ENCODE peak calls at places on chromosomes 1 and 21, in four cellular contexts. B, C, V and O are unnamed samples.

GRCh38 chr21:46229133-46229922 is 754 bp upstream of the LSS start:
- DNase-seq in V (no peak), B (no peak), C (no peak), O (no peak)

GRCh38 chr1:45205000-45205909 is 1.1 kb downstream of the ZSWIM5 start:
- DNase-seq in B (peak; percentile 4), V (no peak), C (peak; percentile 66), O (no peak)

GRCh38 chr1:87077959-87078673 is 163.7 kb downstream of the HS2ST1 start:
- DNase-seq in B (no peak), V (no peak), C (no peak), O (no peak)

GRCh38 chr1:58399176-58399575 is 147.3 kb downstream of the OMA1 start:
- DNase-seq in B (no peak), V (no peak), C (no peak), O (no peak)

GRCh38 chr1:167766538-167766937 is 44.8 kb downstream of the MPZL1 start:
- DNase-seq in C (no peak), B (no peak), V (no peak), O (no peak)

GRCh38 chr1:19946331-19946751 is 22.9 kb upstream of the PLA2G2E start:
- DNase-seq in C (no peak), V (no peak), B (no peak), O (no peak)

GRCh38 chr1:84385347-84385746 is 12.9 kb upstream of the DNASE2B start:
- DNase-seq in V (no peak), C (no peak), B (no peak), O (no peak)

GRCh38 chr1:241610056-241610815 is 29.9 kb downstream of the CHML start:
- DNase-seq in V (no peak), B (no peak), C (no peak), O (no peak)

GRCh38 chr1:200221614-200222282 is 188.1 kb downstream of the ZNF281 start:
- DNase-seq in V (no peak), C (no peak), B (no peak), O (no peak)

GRCh38 chr1:181318858-181319235 is 164.5 kb upstream of the CACNA1E start:
- DNase-seq in V (no peak), C (no peak), B (no peak), O (no peak)

GRCh38 chr1:229526695-229527094 is 18.6 kb upstream of the NUP133 start:
- DNase-seq in B (no peak), V (no peak), C (no peak), O (no peak)

GRCh38 chr1:92168657-92169056 is 49.1 kb upstream of the C1orf146 start:
- DNase-seq in V (no peak), B (no peak), C (no peak), O (no peak)

GRCh38 chr21:37452222-37452621 is 85.6 kb downstream of the DYRK1A start:
- DNase-seq in V (peak; percentile 47), C (no peak), B (no peak), O (peak; percentile 17)

GRCh38 chr1:68963353-68963752 is 466.5 kb upstream of the DEPDC1 start:
- DNase-seq in V (no peak), B (no peak), C (no peak), O (no peak)

GRCh38 chr1:198845851-198846250 is 207.0 kb downstream of the PTPRC start:
- DNase-seq in C (no peak), B (no peak), V (no peak), O (no peak)

GRCh38 chr1:68401506-68401905 is 48.2 kb downstream of the RPE65 start:
- DNase-seq in V (no peak), C (no peak), B (no peak), O (no peak)

GRCh38 chr1:216071227-216071626 is 352.0 kb downstream of the USH2A start:
- DNase-seq in V (no peak), B (no peak), C (no peak), O (no peak)

GRCh38 chr1:180981596-180982387 is 40.9 kb downstream of the STX6 start:
- DNase-seq in B (no peak), C (no peak), V (no peak), O (no peak)

GRCh38 chr1:144101397-144102050 is 129.7 kb upstream of the FAM72C start:
- DNase-seq in C (peak; percentile 31), V (peak; percentile 9), B (peak; percentile 4), O (peak; percentile 7)

GRCh38 chr1:160081261-160081936 is at the start of gene KCNJ9:
- DNase-seq in C (no peak), V (no peak), B (no peak), O (no peak)

GRCh38 chr1:66331641-66332523 is 202.1 kb upstream of the SGIP1 start:
- DNase-seq in B (peak; percentile 19), V (peak; percentile 43), C (peak; percentile 49), O (peak; percentile 12)

GRCh38 chr1:113072757-113073456 is at the start of gene LRIG2:
- DNase-seq in C (peak; percentile 99), B (peak; percentile 96), V (peak; percentile 97), O (peak; percentile 96)

GRCh38 chr1:87355894-87356293 is 27.2 kb downstream of the LMO4 start:
- DNase-seq in V (no peak), C (no peak), B (no peak), O (no peak)

GRCh38 chr21:36425286-36425685 is 40.1 kb downstream of the CHAF1B start:
- DNase-seq in B (no peak), C (no peak), V (no peak), O (no peak)

GRCh38 chr1:166116026-166116425 is 50.8 kb downstream of the FAM78B start:
- DNase-seq in V (no peak), B (no peak), C (no peak), O (no peak)

GRCh38 chr21:46067505-46068201 is 30.3 kb upstream of the COL6A2 start:
- DNase-seq in B (no peak), V (no peak), C (peak; percentile 14), O (no peak)

DNA sequence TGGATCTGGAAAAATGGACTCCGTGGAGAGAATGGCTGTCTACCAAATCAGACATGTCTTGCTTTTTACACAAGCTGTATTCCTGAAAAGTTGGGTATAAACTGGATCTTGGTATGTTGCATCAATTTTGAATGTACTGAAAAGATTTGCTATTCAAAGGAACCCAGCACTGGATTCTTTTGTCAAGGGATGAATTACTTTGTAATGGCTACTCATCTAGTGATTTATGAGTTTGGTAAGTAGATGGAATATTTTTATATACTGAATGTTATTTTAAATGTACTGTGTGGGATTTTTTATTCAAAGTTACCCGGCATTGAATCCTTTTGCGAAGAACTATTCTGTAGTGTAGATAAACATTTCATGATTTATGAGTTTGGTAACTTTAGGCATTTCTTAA is 78.8 kb downstream of the DDR2 start:
- DNase-seq in C (no peak), B (no peak), V (no peak), O (no peak)
- H3K27ac ChIP-seq in C (peak overlapping the region; percentile 89), B (no peak overlapping the region), V (no peak overlapping the region), O (no peak overlapping the region)

DNA sequence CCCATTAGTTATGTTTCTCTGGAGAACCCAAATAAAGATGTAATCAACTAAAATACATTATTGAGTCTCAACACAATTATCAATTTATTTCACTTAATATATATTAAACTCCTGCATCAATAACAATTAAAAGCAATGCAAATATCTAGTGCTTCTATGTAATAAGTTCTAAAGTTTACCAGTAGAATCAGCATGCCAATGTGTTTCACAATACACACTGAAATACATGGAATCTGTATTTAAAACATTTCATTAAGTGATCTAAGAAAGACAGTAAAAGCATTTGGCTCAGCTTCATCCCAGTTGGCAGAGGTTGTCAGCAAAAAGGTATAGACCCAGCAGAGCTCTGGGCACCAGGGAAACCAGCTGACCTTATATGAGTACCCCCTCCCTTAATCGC is 63.2 kb downstream of the NIBAN1 start:
- DNase-seq in B (no peak), C (no peak), V (no peak), O (no peak)
- H3K4me1 ChIP-seq in B (no peaks in the 10 kb centered on the region), C (peaks cover 5% of the 10 kb centered on the region), V (peaks cover 11% of the 10 kb centered on the region), O (peaks cover 51% of the 10 kb centered on the region)

GRCh38 chr1:6118415-6118814 is 61.7 kb downstream of the CHD5 start:
- DNase-seq in V (no peak), C (no peak), B (no peak), O (no peak)

GRCh38 chr1:6113116-6113515 is 67.0 kb downstream of the CHD5 start:
- DNase-seq in V (no peak), C (no peak), B (no peak), O (no peak)

GRCh38 chr1:6116137-6116536 is 64.0 kb downstream of the CHD5 start:
- DNase-seq in B (no peak), C (no peak), V (no peak), O (no peak)

GRCh38 chr1:6113745-6114144 is 66.4 kb downstream of the CHD5 start:
- DNase-seq in B (no peak), V (no peak), C (no peak), O (no peak)

DNA sequence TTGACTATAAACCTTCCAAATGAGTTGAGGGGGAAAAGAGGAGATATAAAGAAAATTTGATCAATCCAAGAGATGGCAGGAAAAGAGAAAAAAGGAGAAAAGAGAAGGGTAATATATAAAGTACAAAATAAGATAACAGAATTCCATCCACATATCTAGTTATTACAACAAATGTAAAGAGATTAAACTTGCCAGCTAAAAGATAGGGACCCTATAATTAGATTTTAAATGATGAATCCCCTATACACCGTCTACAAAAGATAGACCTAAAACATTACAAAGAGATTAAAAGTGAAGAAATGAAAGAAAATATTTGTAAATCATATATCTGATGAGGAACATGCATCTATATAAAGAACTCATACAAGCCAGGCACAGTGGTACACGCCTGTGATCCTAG is 63.1 kb downstream of the CHD5 start:
- DNase-seq in V (no peak), C (no peak), B (no peak), O (no peak)
- H3K4me3 ChIP-seq in V (no peak overlapping the region), C (no peak overlapping the region), B (no peak overlapping the region), O (no peak overlapping the region)

DNA sequence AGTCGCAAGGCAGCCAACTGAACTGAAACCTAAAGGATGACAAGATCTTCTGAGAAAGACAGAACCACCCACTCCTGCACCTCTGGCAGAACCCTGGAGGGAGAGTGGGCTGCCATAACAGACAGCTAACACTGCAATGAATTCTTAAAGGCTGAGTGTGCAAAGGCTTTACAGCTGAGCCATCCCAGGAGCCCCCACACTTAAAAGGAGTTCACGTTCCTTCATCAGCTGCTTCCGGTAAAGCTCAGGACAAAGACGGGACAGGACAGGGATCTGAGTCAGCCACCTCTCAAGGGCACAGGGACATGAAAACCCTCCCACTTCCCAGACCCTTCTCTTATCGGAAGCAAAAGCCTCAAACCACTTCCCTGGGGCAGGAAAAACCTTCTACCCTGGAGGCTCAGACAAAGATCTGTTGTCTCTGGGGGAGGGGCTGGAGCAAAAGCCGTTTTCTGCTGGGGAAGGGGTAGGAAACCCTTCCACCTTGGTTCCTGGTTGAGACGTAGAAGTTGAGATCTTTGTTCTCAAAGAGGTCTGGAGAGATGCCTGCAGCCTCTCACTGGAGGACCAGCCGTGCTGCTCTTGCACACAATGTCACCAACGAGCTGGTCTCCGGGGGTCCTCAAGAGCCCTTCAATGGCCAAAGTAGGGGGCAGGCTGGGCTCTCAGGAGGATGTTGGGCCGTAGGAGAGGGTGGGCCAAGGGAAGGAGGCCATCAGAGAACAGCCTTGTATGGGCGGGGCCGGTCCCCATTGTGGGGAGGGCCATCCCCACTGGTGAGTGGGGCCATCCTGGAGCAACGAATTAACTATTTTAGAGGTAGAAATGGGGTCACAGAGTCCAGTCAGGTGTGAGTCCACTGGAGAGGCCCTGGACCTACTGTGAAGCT is 452.4 kb downstream of the PTPRU start:
- DNase-seq in C (no peak), B (no peak), V (no peak), O (no peak)
- H3K27ac ChIP-seq in C (no peak overlapping the region), B (no peak overlapping the region), V (no peak overlapping the region), O (no peak overlapping the region)